ENCODE peak calls at places on chromosomes 2 and 18, in ten cellular contexts. T is right lobe of liver, V is vagina, U is H54, C is adrenal gland, F is IMR-90, K is tibial nerve, G is Peyer's patch, I is ovary, E is spleen. Y is an unnamed sample.

GRCh38 chr2:61658841-61659780 is 121.0 kb upstream of the XPO1 start:
- DNase-seq in K (no peak), I (no peak), T (no peak), V (no peak), F (peak), U (peak), C (peak), E (no peak), G (no peak), Y (peak)

GRCh38 chr18:57864615-57865121 is 61.6 kb upstream of the ATP8B1 start:
- DNase-seq in T (no peak), I (no peak), K (no peak), C (no peak), V (peak), E (no peak), U (no peak), F (no peak), G (no peak), Y (no peak)

GRCh38 chr2:217978536-217979150 is 24.2 kb downstream of the TNS1 start:
- DNase-seq in F (no peak), V (no peak), T (peak), E (peak), I (peak), C (no peak), K (no peak), G (no peak), U (no peak), Y (no peak)

GRCh38 chr2:203603451-203604389 is 68.6 kb upstream of the RAPH1 start:
- DNase-seq in C (no peak), U (no peak), G (no peak), F (no peak), K (no peak), E (no peak), I (no peak), T (no peak), V (no peak), Y (peak)

GRCh38 chr2:217444932-217445331 is 557.9 kb downstream of the TNS1 start:
- DNase-seq in K (no peak), V (no peak), G (no peak), T (no peak), U (no peak), C (no peak), I (no peak), F (no peak), E (no peak), Y (no peak)

GRCh38 chr2:173625315-173625714 is 270.6 kb downstream of the CDCA7 start:
- DNase-seq in F (no peak), I (no peak), G (no peak), V (no peak), U (no peak), T (no peak), E (no peak), K (no peak), C (no peak), Y (no peak)

GRCh38 chr2:207139551-207139950 is 26.2 kb downstream of the KLF7 start:
- DNase-seq in C (no peak), T (no peak), I (no peak), V (no peak), G (no peak), U (no peak), E (no peak), K (no peak), F (no peak), Y (no peak)

GRCh38 chr2:133817680-133818566 is 249.7 kb upstream of the NCKAP5 start:
- DNase-seq in I (no peak), U (peak), E (no peak), C (no peak), K (no peak), F (peak), G (no peak), V (no peak), T (no peak), Y (no peak)

GRCh38 chr2:120305296-120305695 is 40.6 kb upstream of the INHBB start:
- DNase-seq in U (no peak), T (no peak), G (no peak), F (no peak), V (no peak), K (no peak), E (no peak), C (no peak), I (no peak), Y (peak)

GRCh38 chr2:21258082-21258481 is 134.3 kb downstream of the TDRD15 start:
- DNase-seq in C (no peak), U (no peak), E (no peak), F (peak), K (no peak), G (no peak), T (no peak), V (no peak), I (no peak), Y (no peak)

GRCh38 chr2:229124126-229124525 is 147.0 kb downstream of the PID1 start:
- DNase-seq in U (no peak), C (no peak), G (no peak), V (no peak), E (no peak), I (no peak), F (no peak), T (no peak), K (no peak), Y (no peak)

GRCh38 chr18:58392336-58393000 is 236.4 kb downstream of the ALPK2 start:
- DNase-seq in K (no peak), I (no peak), U (no peak), T (no peak), V (no peak), E (no peak), F (peak), G (no peak), C (no peak), Y (no peak)

DNA sequence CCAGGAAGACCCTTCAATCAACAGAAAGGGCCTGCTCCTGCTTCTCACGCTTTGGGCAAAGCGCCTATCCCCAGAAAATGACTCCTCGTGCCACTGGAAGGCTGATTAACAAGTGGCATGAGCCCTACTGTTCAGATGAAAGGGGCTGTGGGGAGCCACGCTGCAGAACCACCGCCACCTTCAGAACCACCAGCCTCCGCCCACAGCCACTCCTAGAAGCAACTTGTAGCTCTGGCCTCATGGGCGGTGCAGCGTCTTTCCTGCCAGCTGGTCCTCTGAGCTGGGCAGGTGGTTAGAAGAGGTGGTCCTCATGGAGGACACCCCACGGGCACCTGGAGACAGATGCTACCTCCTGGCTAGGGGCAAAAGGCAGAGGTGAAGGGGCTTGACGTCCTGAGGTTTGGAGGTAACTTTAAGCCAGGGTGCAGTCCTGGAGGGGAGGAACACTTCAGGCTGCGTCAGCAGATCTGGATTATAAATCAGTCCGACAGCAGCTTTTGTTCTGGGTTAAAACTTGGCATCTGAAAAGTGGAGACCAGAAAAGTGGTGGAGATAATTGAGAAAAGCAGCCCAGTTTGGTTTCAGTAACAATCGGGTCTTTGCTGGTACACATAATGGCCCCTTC is 863 bp upstream of the SEMA4C start:
- DNase-seq in T (no peak), I (peak), G (peak), K (no peak), F (no peak), V (no peak), U (no peak), E (peak), C (peak), Y (peak)
- TF ChIP-seq POLR2A in T (no peak), I (no peak), G (no peak), K (no peak), F (no peak), V (no peak), U (no peak), E (no peak), C (peak), Y (no peak)

DNA sequence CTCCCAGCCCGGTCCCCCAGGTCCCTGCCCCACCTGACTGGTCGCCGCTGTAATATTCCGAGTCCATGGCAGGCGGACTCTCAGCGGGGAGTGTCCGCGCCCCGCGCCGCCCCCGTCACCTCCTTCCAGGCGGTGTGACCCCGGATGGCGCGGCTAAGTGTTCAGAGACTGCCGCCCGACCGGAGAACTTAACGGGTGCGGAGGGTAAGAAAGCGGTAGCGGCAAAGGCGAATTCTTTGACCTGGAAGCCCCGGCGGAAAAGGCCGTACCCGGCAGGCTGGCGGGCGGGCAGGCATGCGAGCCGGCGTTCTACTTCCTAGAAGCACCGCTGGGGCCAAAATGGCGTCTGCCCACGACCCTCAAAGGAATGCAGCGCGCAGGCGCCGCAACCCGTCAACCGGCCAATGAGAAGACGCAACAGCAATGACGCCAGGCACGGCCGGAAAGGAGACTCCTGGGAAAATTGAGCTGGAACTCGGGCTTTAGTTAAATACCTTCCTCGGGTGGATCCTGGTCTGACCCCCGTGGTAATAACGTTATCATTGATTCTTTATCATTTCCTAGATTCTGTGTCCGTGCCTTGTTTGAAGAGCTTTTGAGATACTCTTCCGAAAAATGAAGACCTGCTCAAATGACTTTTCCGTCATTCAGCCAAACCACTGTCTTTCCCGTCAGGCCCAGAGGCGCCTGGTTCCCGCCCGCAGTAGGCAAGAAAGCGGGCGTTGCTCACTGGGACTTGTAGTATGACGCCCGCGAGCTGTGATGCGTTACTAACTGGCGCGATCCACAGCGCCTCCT is at the start of gene IWS1:
- DNase-seq in T (peak), V (peak), U (peak), C (peak), I (peak), F (peak), E (peak), K (peak), G (peak), Y (peak)
- TF ChIP-seq POLR2A in T (peak), V (peak), U (peak), C (peak), I (peak), F (peak), E (no peak), K (peak), G (peak), Y (peak)

DNA sequence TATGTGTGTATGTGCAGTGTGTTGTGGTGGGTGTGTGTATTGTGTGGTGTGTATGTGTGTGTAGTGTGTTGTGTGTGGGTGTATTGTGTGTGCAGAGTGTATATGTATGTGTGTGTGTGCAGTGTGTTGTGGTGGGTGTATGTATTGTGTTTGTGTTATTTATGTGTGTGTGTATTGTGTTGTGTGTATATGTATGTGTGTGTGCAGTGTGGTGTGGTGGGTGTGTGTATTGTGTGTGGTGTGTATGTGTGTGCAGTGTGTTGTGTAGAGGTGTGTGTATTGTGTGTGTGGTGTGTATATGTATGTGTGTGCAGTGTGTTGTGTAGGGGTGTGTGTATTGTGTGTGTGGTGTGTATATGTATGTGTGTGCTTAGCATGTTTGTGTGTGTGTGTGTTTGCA is 24.3 kb downstream of the ACKR3 start:
- DNase-seq in U (no peak), F (no peak), T (no peak), K (no peak), C (no peak), I (no peak), V (no peak), G (no peak), E (no peak), Y (peak)
- TF ChIP-seq POLR2A in U (no peak), F (no peak), T (no peak), K (no peak), C (no peak), I (no peak), V (no peak), G (no peak), E (no peak), Y (no peak)

DNA sequence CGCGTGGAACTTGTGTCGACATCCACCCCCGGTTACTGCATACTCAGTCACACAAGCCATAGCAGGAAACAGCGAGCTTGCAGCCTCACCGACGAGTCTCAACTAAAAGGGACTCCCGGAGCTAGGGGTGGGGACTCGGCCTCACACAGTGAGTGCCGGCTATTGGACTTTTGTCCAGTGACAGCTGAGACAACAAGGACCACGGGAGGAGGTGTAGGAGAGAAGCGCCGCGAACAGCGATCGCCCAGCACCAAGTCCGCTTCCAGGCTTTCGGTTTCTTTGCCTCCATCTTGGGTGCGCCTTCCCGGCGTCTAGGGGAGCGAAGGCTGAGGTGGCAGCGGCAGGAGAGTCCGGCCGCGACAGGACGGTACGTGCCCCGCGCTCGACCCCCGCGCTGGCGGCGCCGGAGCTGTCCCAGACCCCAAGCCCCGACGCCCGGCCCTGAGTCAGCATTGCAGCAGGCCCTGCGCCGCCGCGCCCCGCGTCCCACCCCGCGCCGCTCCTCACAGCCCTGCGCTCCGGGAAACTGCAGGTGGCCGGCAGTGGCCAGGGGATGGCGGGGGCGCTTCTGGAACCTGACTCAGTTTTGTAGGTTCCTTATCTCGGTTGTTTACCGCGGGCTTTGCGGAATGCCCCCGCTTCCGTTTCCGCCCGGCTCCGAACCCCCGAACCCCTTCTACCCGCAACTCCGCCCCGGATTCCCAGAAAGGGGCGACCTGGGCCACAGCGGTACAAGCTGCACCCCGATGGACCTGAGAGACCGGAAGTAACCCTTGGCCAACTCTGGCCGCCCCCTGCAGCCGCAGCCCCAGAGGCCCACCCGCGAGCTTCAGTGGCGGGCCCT is at the start of gene CFLAR:
- DNase-seq in V (no peak), E (peak), C (peak), F (peak), I (peak), K (peak), T (peak), U (peak), G (peak), Y (peak)
- TF ChIP-seq POLR2A in V (peak), E (peak), C (peak), F (peak), I (peak), K (no peak), T (peak), U (peak), G (peak), Y (peak)

DNA sequence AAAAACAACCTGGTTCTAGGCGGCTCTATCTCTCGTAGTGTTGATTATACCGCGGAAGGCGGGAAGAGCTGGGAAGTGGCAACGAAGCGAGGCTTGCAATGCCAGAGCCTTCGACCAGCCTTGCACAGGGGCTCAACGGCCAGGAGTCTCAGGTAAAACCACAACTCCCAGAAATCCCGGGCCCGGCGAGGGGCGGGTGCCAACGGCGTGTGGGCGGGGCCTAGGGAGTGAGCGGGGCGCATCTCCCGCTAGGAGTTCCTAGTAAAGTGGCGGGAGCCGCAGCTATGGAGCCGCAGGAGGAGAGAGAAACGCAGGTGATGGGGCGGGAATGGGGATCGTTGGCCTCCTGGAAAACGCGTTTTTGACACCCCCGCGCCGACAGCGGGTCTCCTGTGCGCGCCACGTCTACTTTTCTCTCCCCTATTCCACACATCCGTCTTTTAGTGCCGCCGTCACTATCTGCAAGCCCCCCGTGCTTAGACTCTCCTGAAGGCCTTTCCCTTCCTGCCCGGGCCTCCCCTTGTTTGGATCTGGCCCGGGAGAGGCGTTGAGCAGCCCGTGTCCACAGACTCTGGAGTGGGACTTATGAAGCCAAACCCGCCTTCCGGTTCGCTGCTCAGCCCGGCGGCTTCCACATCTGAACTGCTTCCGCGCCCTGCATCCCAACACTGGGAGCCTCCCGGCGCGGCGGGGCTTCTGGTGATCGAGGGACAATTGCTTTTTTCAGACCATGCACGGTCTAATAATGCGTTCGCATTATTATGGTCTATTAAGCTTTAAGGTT is at the start of gene HAUS1:
- DNase-seq in U (peak), I (peak), V (peak), K (peak), E (peak), F (peak), C (peak), G (peak), T (peak), Y (peak)
- TF ChIP-seq POLR2A in U (peak), I (peak), V (peak), K (peak), E (no peak), F (no peak), C (peak), G (peak), T (peak), Y (peak)

GRCh38 chr18:48161201-48161910 is 230.9 kb upstream of the SMAD2 start:
- DNase-seq in G (peak), K (peak), E (peak), V (no peak), I (peak), C (peak), F (peak), U (peak), T (peak), Y (peak)
- TF ChIP-seq POLR2A in G (peak), K (no peak), E (no peak), V (peak), I (peak), C (peak), F (no peak), U (peak), T (peak), Y (no peak)

DNA sequence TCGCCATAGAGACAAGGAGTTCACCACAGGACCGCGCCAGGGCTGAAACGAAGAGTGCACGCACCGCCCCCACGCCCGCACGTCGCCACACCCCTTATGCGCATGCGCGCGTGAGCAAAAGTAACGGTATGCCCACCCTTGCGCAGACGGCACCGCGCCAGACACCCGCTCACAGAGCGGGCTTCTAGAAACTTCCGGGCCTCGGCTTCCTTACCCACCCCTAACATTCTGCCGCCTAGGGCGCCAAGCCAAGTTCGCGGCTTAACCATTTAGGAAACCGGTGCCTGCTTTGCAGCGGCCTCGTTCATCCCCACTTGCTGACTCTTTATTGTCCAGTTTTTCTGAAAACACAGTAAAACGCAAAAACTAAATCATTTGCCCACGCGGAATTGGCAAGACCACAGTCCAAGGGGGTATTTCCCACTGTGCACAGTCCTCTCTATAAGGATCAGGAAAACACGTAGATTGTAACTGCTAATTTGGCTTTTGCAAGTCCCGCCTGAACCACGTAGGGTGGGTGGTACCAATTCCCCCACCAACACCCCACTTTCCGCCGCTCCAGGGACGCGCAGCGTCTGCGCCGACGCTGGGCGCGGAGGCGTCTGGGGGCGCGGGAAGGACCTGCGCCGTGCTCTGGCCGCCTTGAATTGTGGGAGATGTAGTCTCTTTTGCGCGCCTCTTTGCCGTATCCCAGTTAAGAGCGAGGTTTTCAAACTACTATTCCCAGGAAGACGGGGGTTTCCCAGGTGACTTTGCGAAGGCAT is at the start of the genes FBXO15 and TIMM21:
- DNase-seq in C (peak), I (peak), V (peak), E (peak), F (peak), G (peak), T (peak), K (peak), U (peak), Y (peak)
- TF ChIP-seq POLR2A in C (peak), I (peak), V (peak), E (peak), F (peak), G (peak), T (peak), K (peak), U (peak), Y (peak)

GRCh38 chr2:27489498-27490397 is at the start of gene IFT172:
- DNase-seq in F (peak), V (peak), E (peak), C (peak), I (peak), T (peak), G (peak), U (peak), K (peak), Y (peak)
- TF ChIP-seq POLR2A in F (peak), V (peak), E (peak), C (peak), I (peak), T (peak), G (peak), U (peak), K (no peak), Y (peak)

GRCh38 chr2:27212626-27213471 is 781 bp upstream of the SLC5A6 start:
- DNase-seq in T (no peak), I (no peak), U (peak), E (no peak), F (peak), C (peak), G (no peak), V (no peak), K (peak), Y (peak)
- TF ChIP-seq POLR2A in T (no peak), I (no peak), U (no peak), E (no peak), F (no peak), C (no peak), G (no peak), V (no peak), K (no peak), Y (no peak)

Y was measured in erythroblast.